ENCODE peak calls at places on chromosomes 5 and 9, in five cellular contexts. One of them, this sample, is unnamed.

GRCh38 chr5:124706729-124707361 is 39.6 kb downstream of the ZNF608 start:
- DNase-seq in astrocyte of the cerebellum: peak
- DNase-seq in IMR-90: peak
- DNase-seq in fibroblast of pulmonary artery: peak
- DNase-seq in A549: no peak
- DNase-seq in this sample: peak

GRCh38 chr5:80289320-80289719 is 30.5 kb upstream of the SPZ1 start:
- DNase-seq in fibroblast of pulmonary artery: no peak
- DNase-seq in astrocyte of the cerebellum: no peak
- DNase-seq in IMR-90: no peak
- DNase-seq in A549: no peak
- DNase-seq in this sample: no peak

GRCh38 chr5:102596113-102596512 is 97.3 kb upstream of the SLCO6A1 start:
- DNase-seq in fibroblast of pulmonary artery: no peak
- DNase-seq in astrocyte of the cerebellum: no peak
- DNase-seq in IMR-90: no peak
- DNase-seq in A549: no peak
- DNase-seq in this sample: no peak

GRCh38 chr9:134562146-134562753 is 79.4 kb upstream of the COL5A1 start:
- DNase-seq in astrocyte of the cerebellum: no peak
- DNase-seq in fibroblast of pulmonary artery: no peak
- DNase-seq in A549: no peak
- DNase-seq in IMR-90: peak
- DNase-seq in this sample: no peak

GRCh38 chr9:107336718-107337360 is 53.8 kb downstream of the RAD23B start:
- DNase-seq in astrocyte of the cerebellum: peak
- DNase-seq in IMR-90: peak
- DNase-seq in A549: no peak
- DNase-seq in fibroblast of pulmonary artery: peak
- DNase-seq in this sample: no peak

GRCh38 chr5:151058891-151059611 is 21.8 kb downstream of the TNIP1 start:
- DNase-seq in astrocyte of the cerebellum: no peak
- DNase-seq in IMR-90: no peak
- DNase-seq in fibroblast of pulmonary artery: no peak
- DNase-seq in A549: no peak
- DNase-seq in this sample: no peak

GRCh38 chr9:27771803-27772545 is 198.7 kb upstream of the C9orf72 start:
- DNase-seq in A549: no peak
- DNase-seq in IMR-90: no peak
- DNase-seq in astrocyte of the cerebellum: no peak
- DNase-seq in fibroblast of pulmonary artery: peak
- DNase-seq in this sample: no peak

GRCh38 chr9:94894111-94894699 is 167.7 kb downstream of the AOPEP start:
- DNase-seq in fibroblast of pulmonary artery: peak
- DNase-seq in A549: no peak
- DNase-seq in astrocyte of the cerebellum: no peak
- DNase-seq in IMR-90: no peak
- DNase-seq in this sample: no peak

GRCh38 chr9:3696368-3696767 is 170.6 kb upstream of the RFX3 start:
- DNase-seq in A549: no peak
- DNase-seq in fibroblast of pulmonary artery: no peak
- DNase-seq in astrocyte of the cerebellum: no peak
- DNase-seq in IMR-90: no peak
- DNase-seq in this sample: no peak

GRCh38 chr5:151252762-151253603 is at the start of gene GM2A:
- DNase-seq in IMR-90: peak
- DNase-seq in fibroblast of pulmonary artery: peak
- DNase-seq in astrocyte of the cerebellum: peak
- DNase-seq in A549: peak
- DNase-seq in this sample: peak

GRCh38 chr5:148828461-148829247 is 2.2 kb downstream of the ADRB2 start:
- DNase-seq in astrocyte of the cerebellum: no peak
- DNase-seq in IMR-90: peak
- DNase-seq in A549: no peak
- DNase-seq in fibroblast of pulmonary artery: no peak
- DNase-seq in this sample: no peak

GRCh38 chr5:116137544-116138378 is 52.9 kb downstream of the COMMD10 start:
- DNase-seq in IMR-90: peak
- DNase-seq in A549: peak
- DNase-seq in fibroblast of pulmonary artery: peak
- DNase-seq in astrocyte of the cerebellum: peak
- DNase-seq in this sample: peak

GRCh38 chr9:110604101-110604710 is 24.7 kb upstream of the SVEP1 start:
- DNase-seq in IMR-90: no peak
- DNase-seq in astrocyte of the cerebellum: no peak
- DNase-seq in fibroblast of pulmonary artery: peak
- DNase-seq in A549: no peak
- DNase-seq in this sample: no peak

GRCh38 chr5:67160985-67161384 is 35.6 kb downstream of the CD180 start:
- DNase-seq in astrocyte of the cerebellum: peak
- DNase-seq in fibroblast of pulmonary artery: peak
- DNase-seq in IMR-90: peak
- DNase-seq in A549: peak
- DNase-seq in this sample: no peak

GRCh38 chr9:133048595-133048994 is 13.2 kb upstream of the CEL start:
- DNase-seq in fibroblast of pulmonary artery: peak
- DNase-seq in astrocyte of the cerebellum: no peak
- DNase-seq in A549: peak
- DNase-seq in IMR-90: peak
- DNase-seq in this sample: no peak

GRCh38 chr5:40572359-40572758 is 107.4 kb upstream of the PTGER4 start:
- DNase-seq in A549: no peak
- DNase-seq in IMR-90: no peak
- DNase-seq in astrocyte of the cerebellum: no peak
- DNase-seq in fibroblast of pulmonary artery: peak
- DNase-seq in this sample: no peak

GRCh38 chr5:7650755-7651154 is 200.2 kb downstream of the CFAP90 start:
- DNase-seq in astrocyte of the cerebellum: peak
- DNase-seq in IMR-90: no peak
- DNase-seq in fibroblast of pulmonary artery: no peak
- DNase-seq in A549: no peak
- DNase-seq in this sample: no peak

GRCh38 chr9:17403539-17403938 is 175.3 kb upstream of the SH3GL2 start:
- DNase-seq in IMR-90: no peak
- DNase-seq in fibroblast of pulmonary artery: no peak
- DNase-seq in A549: no peak
- DNase-seq in astrocyte of the cerebellum: no peak
- DNase-seq in this sample: no peak

GRCh38 chr9:17401858-17402257 is 177.0 kb upstream of the SH3GL2 start:
- DNase-seq in A549: no peak
- DNase-seq in IMR-90: peak
- DNase-seq in fibroblast of pulmonary artery: no peak
- DNase-seq in astrocyte of the cerebellum: no peak
- DNase-seq in this sample: no peak

GRCh38 chr9:17398351-17398750 is 180.5 kb upstream of the SH3GL2 start:
- DNase-seq in IMR-90: peak
- DNase-seq in fibroblast of pulmonary artery: peak
- DNase-seq in A549: no peak
- DNase-seq in astrocyte of the cerebellum: no peak
- DNase-seq in this sample: no peak

DNA sequence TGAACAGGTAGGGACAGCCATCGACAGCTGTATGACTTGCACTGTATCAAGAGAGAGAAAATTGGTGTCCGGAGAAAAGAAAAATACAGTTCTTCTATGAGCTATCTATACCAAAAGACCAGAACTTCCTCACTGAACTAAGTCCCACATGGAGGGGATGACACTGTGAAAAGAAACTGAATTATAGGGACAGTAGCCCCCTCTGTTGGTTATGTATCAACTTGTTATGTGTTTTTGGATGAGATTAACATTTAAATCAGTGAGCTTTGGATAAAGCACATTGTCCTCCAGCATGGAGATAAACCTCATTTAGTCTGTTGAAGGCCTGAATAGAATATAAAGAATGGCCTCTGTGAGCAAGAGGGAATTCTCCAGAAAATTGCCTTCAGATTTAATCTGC is 176.6 kb upstream of the SH3GL2 start:
- DNase-seq in A549: no peak
- DNase-seq in IMR-90: peak
- DNase-seq in fibroblast of pulmonary artery: peak
- DNase-seq in astrocyte of the cerebellum: peak
- DNase-seq in this sample: peak
- TF ChIP-seq CTCF in A549: peak
- TF ChIP-seq CTCF in IMR-90: peak
- TF ChIP-seq CTCF in fibroblast of pulmonary artery: peak
- TF ChIP-seq CTCF in astrocyte of the cerebellum: peak
- TF ChIP-seq CTCF in this sample: peak

GRCh38 chr9:22990349-22990748 is 543.7 kb downstream of the DMRTA1 start:
- DNase-seq in A549: no peak
- DNase-seq in IMR-90: no peak
- DNase-seq in astrocyte of the cerebellum: no peak
- DNase-seq in fibroblast of pulmonary artery: no peak
- DNase-seq in this sample: no peak
- TF ChIP-seq CTCF in A549: no peak
- TF ChIP-seq CTCF in IMR-90: no peak
- TF ChIP-seq CTCF in astrocyte of the cerebellum: no peak
- TF ChIP-seq CTCF in fibroblast of pulmonary artery: no peak
- TF ChIP-seq CTCF in this sample: no peak

GRCh38 chr5:55694152-55694830 is 17.8 kb downstream of the SLC38A9 start:
- DNase-seq in IMR-90: peak
- DNase-seq in astrocyte of the cerebellum: peak
- DNase-seq in A549: no peak
- DNase-seq in fibroblast of pulmonary artery: peak
- DNase-seq in this sample: no peak

GRCh38 chr5:55691265-55692105 is 20.6 kb downstream of the SLC38A9 start:
- DNase-seq in astrocyte of the cerebellum: peak
- DNase-seq in IMR-90: peak
- DNase-seq in A549: peak
- DNase-seq in fibroblast of pulmonary artery: peak
- DNase-seq in this sample: no peak

GRCh38 chr5:55692509-55692908 is 19.6 kb downstream of the SLC38A9 start:
- DNase-seq in IMR-90: no peak
- DNase-seq in astrocyte of the cerebellum: no peak
- DNase-seq in fibroblast of pulmonary artery: no peak
- DNase-seq in A549: no peak
- DNase-seq in this sample: no peak

GRCh38 chr5:55692106-55692417 is 20.1 kb downstream of the SLC38A9 start:
- DNase-seq in astrocyte of the cerebellum: no peak
- DNase-seq in fibroblast of pulmonary artery: no peak
- DNase-seq in IMR-90: no peak
- DNase-seq in A549: no peak
- DNase-seq in this sample: no peak
- TF ChIP-seq CTCF in astrocyte of the cerebellum: no peak
- TF ChIP-seq CTCF in fibroblast of pulmonary artery: no peak
- TF ChIP-seq CTCF in IMR-90: no peak
- TF ChIP-seq CTCF in A549: peak
- TF ChIP-seq CTCF in this sample: no peak

GRCh38 chr5:42894057-42894456 is 82.4 kb upstream of the SELENOP start:
- DNase-seq in fibroblast of pulmonary artery: no peak
- DNase-seq in astrocyte of the cerebellum: no peak
- DNase-seq in IMR-90: no peak
- DNase-seq in A549: no peak
- DNase-seq in this sample: no peak
- TF ChIP-seq CTCF in fibroblast of pulmonary artery: peak
- TF ChIP-seq CTCF in astrocyte of the cerebellum: peak
- TF ChIP-seq CTCF in IMR-90: peak
- TF ChIP-seq CTCF in A549: no peak
- TF ChIP-seq CTCF in this sample: peak

GRCh38 chr9:131076347-131077195 is 19.8 kb upstream of the AIF1L start:
- DNase-seq in astrocyte of the cerebellum: no peak
- DNase-seq in A549: no peak
- DNase-seq in IMR-90: no peak
- DNase-seq in fibroblast of pulmonary artery: no peak
- DNase-seq in this sample: no peak

GRCh38 chr9:131068076-131068816 is 28.1 kb upstream of the AIF1L start:
- DNase-seq in A549: no peak
- DNase-seq in astrocyte of the cerebellum: no peak
- DNase-seq in IMR-90: no peak
- DNase-seq in fibroblast of pulmonary artery: no peak
- DNase-seq in this sample: no peak

GRCh38 chr9:131069699-131070098 is 26.6 kb upstream of the AIF1L start:
- DNase-seq in fibroblast of pulmonary artery: no peak
- DNase-seq in IMR-90: no peak
- DNase-seq in astrocyte of the cerebellum: no peak
- DNase-seq in A549: no peak
- DNase-seq in this sample: no peak

GRCh38 chr9:131072871-131073237 is 23.5 kb upstream of the AIF1L start:
- DNase-seq in fibroblast of pulmonary artery: no peak
- DNase-seq in A549: no peak
- DNase-seq in astrocyte of the cerebellum: no peak
- DNase-seq in IMR-90: no peak
- DNase-seq in this sample: no peak

GRCh38 chr9:131072107-131072870 is 24.0 kb upstream of the AIF1L start:
- DNase-seq in A549: no peak
- DNase-seq in astrocyte of the cerebellum: no peak
- DNase-seq in IMR-90: no peak
- DNase-seq in fibroblast of pulmonary artery: no peak
- DNase-seq in this sample: no peak
- TF ChIP-seq CTCF in A549: no peak
- TF ChIP-seq CTCF in astrocyte of the cerebellum: no peak
- TF ChIP-seq CTCF in IMR-90: no peak
- TF ChIP-seq CTCF in fibroblast of pulmonary artery: no peak
- TF ChIP-seq CTCF in this sample: no peak

DNA sequence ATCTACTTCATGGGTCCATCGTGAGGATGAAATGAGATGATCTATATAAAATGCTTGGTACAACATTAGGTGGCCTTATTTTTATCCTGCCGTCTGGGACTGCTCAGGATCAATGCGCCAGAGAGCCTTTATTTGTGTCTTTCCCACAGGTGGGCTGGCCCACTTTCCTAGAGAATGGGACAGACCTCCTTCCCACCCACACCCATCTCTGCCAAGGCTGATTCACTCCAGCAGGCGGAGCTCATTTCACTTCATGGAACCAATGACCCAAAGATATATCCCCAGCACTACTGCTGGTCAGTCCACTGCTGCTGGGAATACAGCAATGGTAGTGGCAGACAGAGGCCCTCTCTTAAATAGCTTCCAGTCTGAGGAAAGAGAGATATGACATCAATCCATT is 35.7 kb downstream of the TGFBI start:
- DNase-seq in IMR-90: no peak
- DNase-seq in A549: no peak
- DNase-seq in fibroblast of pulmonary artery: no peak
- DNase-seq in astrocyte of the cerebellum: no peak
- DNase-seq in this sample: no peak
- TF ChIP-seq CTCF in IMR-90: peak
- TF ChIP-seq CTCF in A549: no peak
- TF ChIP-seq CTCF in fibroblast of pulmonary artery: peak
- TF ChIP-seq CTCF in astrocyte of the cerebellum: peak
- TF ChIP-seq CTCF in this sample: peak

GRCh38 chr9:120510816-120511215 is 69.2 kb downstream of the CDK5RAP2 start:
- DNase-seq in astrocyte of the cerebellum: no peak
- DNase-seq in fibroblast of pulmonary artery: no peak
- DNase-seq in A549: no peak
- DNase-seq in IMR-90: peak
- DNase-seq in this sample: no peak

GRCh38 chr9:120500733-120501132 is 79.2 kb downstream of the CDK5RAP2 start:
- DNase-seq in IMR-90: no peak
- DNase-seq in A549: no peak
- DNase-seq in astrocyte of the cerebellum: no peak
- DNase-seq in fibroblast of pulmonary artery: no peak
- DNase-seq in this sample: no peak

GRCh38 chr9:120507936-120508510 is 71.9 kb downstream of the CDK5RAP2 start:
- DNase-seq in astrocyte of the cerebellum: no peak
- DNase-seq in IMR-90: no peak
- DNase-seq in fibroblast of pulmonary artery: no peak
- DNase-seq in A549: no peak
- DNase-seq in this sample: no peak

GRCh38 chr9:120505186-120505585 is 74.8 kb downstream of the CDK5RAP2 start:
- DNase-seq in fibroblast of pulmonary artery: peak
- DNase-seq in IMR-90: no peak
- DNase-seq in A549: no peak
- DNase-seq in astrocyte of the cerebellum: no peak
- DNase-seq in this sample: no peak
- TF ChIP-seq CTCF in fibroblast of pulmonary artery: no peak
- TF ChIP-seq CTCF in IMR-90: no peak
- TF ChIP-seq CTCF in A549: no peak
- TF ChIP-seq CTCF in astrocyte of the cerebellum: no peak
- TF ChIP-seq CTCF in this sample: no peak

This sample was measured in HFF-Myc.